ENCODE peak calls at places on chromosomes 6 and 20, in seven cellular contexts. One of them, this sample, is unnamed. For H3K36me3, the result is how much of the 10 kb centered on the place peaks cover.

GRCh38 chr6:153001767-153002612 is 519 bp downstream of the MTRF1L start:
- DNase-seq in kidney: no peak
- DNase-seq in heart right ventricle: no peak
- DNase-seq in HCT116: no peak
- DNase-seq in fibroblast of lung: peak
- DNase-seq in cardiac muscle cell: peak
- DNase-seq in uterus: no peak
- DNase-seq in this sample: peak

GRCh38 chr20:8530022-8530421 is 398.0 kb downstream of the PLCB1 start:
- DNase-seq in heart right ventricle: no peak
- DNase-seq in uterus: no peak
- DNase-seq in kidney: no peak
- DNase-seq in cardiac muscle cell: no peak
- DNase-seq in fibroblast of lung: no peak
- DNase-seq in HCT116: no peak
- DNase-seq in this sample: no peak

GRCh38 chr20:14521436-14521835 is 184.0 kb upstream of the FLRT3 start:
- DNase-seq in HCT116: no peak
- DNase-seq in heart right ventricle: no peak
- DNase-seq in fibroblast of lung: peak
- DNase-seq in uterus: no peak
- DNase-seq in cardiac muscle cell: no peak
- DNase-seq in kidney: no peak
- DNase-seq in this sample: peak

GRCh38 chr6:53857318-53858094 is 62.7 kb downstream of the LRRC1 start:
- DNase-seq in uterus: no peak
- DNase-seq in heart right ventricle: no peak
- DNase-seq in cardiac muscle cell: no peak
- DNase-seq in fibroblast of lung: peak
- DNase-seq in HCT116: no peak
- DNase-seq in kidney: no peak
- DNase-seq in this sample: peak

GRCh38 chr6:85460154-85460950 is 10.5 kb downstream of the NT5E start:
- DNase-seq in kidney: no peak
- DNase-seq in fibroblast of lung: no peak
- DNase-seq in heart right ventricle: no peak
- DNase-seq in cardiac muscle cell: no peak
- DNase-seq in uterus: no peak
- DNase-seq in HCT116: no peak
- DNase-seq in this sample: no peak

GRCh38 chr6:136647363-136647763 is 97.1 kb upstream of the MAP7 start:
- DNase-seq in uterus: peak
- DNase-seq in fibroblast of lung: peak
- DNase-seq in HCT116: no peak
- DNase-seq in kidney: no peak
- DNase-seq in heart right ventricle: no peak
- DNase-seq in cardiac muscle cell: no peak
- DNase-seq in this sample: peak

GRCh38 chr6:119262612-119263011 is 86.9 kb downstream of the MAN1A1 start:
- DNase-seq in heart right ventricle: no peak
- DNase-seq in kidney: no peak
- DNase-seq in fibroblast of lung: no peak
- DNase-seq in uterus: no peak
- DNase-seq in cardiac muscle cell: no peak
- DNase-seq in HCT116: no peak
- DNase-seq in this sample: no peak

GRCh38 chr6:1285589-1286340 is 26.1 kb upstream of the FOXQ1 start:
- DNase-seq in heart right ventricle: peak
- DNase-seq in kidney: no peak
- DNase-seq in uterus: no peak
- DNase-seq in fibroblast of lung: peak
- DNase-seq in cardiac muscle cell: no peak
- DNase-seq in HCT116: no peak
- DNase-seq in this sample: peak

GRCh38 chr6:44049163-44049988 is 77.9 kb downstream of the MRPL14 start:
- DNase-seq in uterus: no peak
- DNase-seq in cardiac muscle cell: no peak
- DNase-seq in HCT116: no peak
- DNase-seq in fibroblast of lung: peak
- DNase-seq in kidney: peak
- DNase-seq in heart right ventricle: no peak
- DNase-seq in this sample: peak

GRCh38 chr6:100462990-100463684 is 1.6 kb downstream of the SIM1 start:
- DNase-seq in uterus: no peak
- DNase-seq in cardiac muscle cell: no peak
- DNase-seq in kidney: no peak
- DNase-seq in fibroblast of lung: no peak
- DNase-seq in HCT116: no peak
- DNase-seq in heart right ventricle: no peak
- DNase-seq in this sample: no peak

GRCh38 chr20:24017160-24017761 is 28.7 kb upstream of the GGTLC1 start:
- DNase-seq in HCT116: no peak
- DNase-seq in heart right ventricle: no peak
- DNase-seq in kidney: no peak
- DNase-seq in uterus: no peak
- DNase-seq in fibroblast of lung: no peak
- DNase-seq in cardiac muscle cell: no peak
- DNase-seq in this sample: peak

GRCh38 chr6:109087661-109088264 is 6.9 kb downstream of the SESN1 start:
- DNase-seq in kidney: no peak
- DNase-seq in fibroblast of lung: no peak
- DNase-seq in cardiac muscle cell: no peak
- DNase-seq in uterus: peak
- DNase-seq in HCT116: no peak
- DNase-seq in heart right ventricle: no peak
- DNase-seq in this sample: no peak

GRCh38 chr6:74574794-74575193 is 631.1 kb downstream of the COL12A1 start:
- DNase-seq in kidney: no peak
- DNase-seq in HCT116: peak
- DNase-seq in fibroblast of lung: peak
- DNase-seq in uterus: no peak
- DNase-seq in cardiac muscle cell: peak
- DNase-seq in heart right ventricle: no peak
- DNase-seq in this sample: peak

GRCh38 chr20:56859751-56860366 is 230.8 kb downstream of the TFAP2C start:
- DNase-seq in heart right ventricle: no peak
- DNase-seq in uterus: peak
- DNase-seq in HCT116: no peak
- DNase-seq in fibroblast of lung: no peak
- DNase-seq in kidney: no peak
- DNase-seq in cardiac muscle cell: no peak
- DNase-seq in this sample: no peak
- H3K4me3 ChIP-seq in heart right ventricle: no peak
- H3K4me3 ChIP-seq in uterus: no peak
- H3K4me3 ChIP-seq in HCT116: no peak
- H3K4me3 ChIP-seq in fibroblast of lung: no peak
- H3K4me3 ChIP-seq in kidney: no peak
- H3K4me3 ChIP-seq in cardiac muscle cell: no peak
- H3K4me3 ChIP-seq in this sample: no peak

GRCh38 chr6:159777240-159777904 is 12.0 kb downstream of the TCP1 start:
- DNase-seq in uterus: no peak
- DNase-seq in cardiac muscle cell: no peak
- DNase-seq in kidney: no peak
- DNase-seq in fibroblast of lung: no peak
- DNase-seq in HCT116: no peak
- DNase-seq in heart right ventricle: no peak
- DNase-seq in this sample: no peak
- H3K36me3 ChIP-seq in uterus: under half
- H3K36me3 ChIP-seq in cardiac muscle cell: half or more
- H3K36me3 ChIP-seq in kidney: under half
- H3K36me3 ChIP-seq in fibroblast of lung: under half
- H3K36me3 ChIP-seq in HCT116: under half
- H3K36me3 ChIP-seq in heart right ventricle: under half
- H3K36me3 ChIP-seq in this sample: under half

DNA sequence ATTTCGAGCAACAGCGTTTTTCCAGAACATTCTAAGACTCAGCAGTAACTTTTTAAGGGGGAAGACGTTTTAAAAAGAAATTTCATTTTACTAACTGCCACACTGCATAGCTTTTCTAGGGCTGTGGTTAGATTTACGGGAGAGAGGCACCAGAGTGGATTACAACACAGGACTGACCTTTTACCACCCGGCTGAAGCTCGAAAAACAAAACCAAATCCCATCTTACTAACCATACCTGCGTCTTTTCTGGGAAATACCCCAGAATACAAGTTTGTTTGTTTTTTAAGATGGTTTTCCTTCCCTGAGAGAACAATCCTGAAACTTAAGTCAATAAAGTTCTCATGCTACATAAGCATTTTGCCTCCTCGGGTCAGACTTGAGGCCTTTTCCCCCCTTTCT is 209.3 kb upstream of the SOX4 start:
- DNase-seq in fibroblast of lung: peak
- DNase-seq in cardiac muscle cell: no peak
- DNase-seq in uterus: no peak
- DNase-seq in kidney: no peak
- DNase-seq in heart right ventricle: no peak
- DNase-seq in HCT116: no peak
- DNase-seq in this sample: no peak
- TF ChIP-seq CTCF in fibroblast of lung: no peak
- TF ChIP-seq CTCF in cardiac muscle cell: no peak
- TF ChIP-seq CTCF in uterus: no peak
- TF ChIP-seq CTCF in kidney: no peak
- TF ChIP-seq CTCF in heart right ventricle: no peak
- TF ChIP-seq CTCF in HCT116: no peak
- TF ChIP-seq CTCF in this sample: no peak

GRCh38 chr6:20893415-20893814 is 359.2 kb downstream of the CDKAL1 start:
- DNase-seq in HCT116: no peak
- DNase-seq in cardiac muscle cell: no peak
- DNase-seq in fibroblast of lung: no peak
- DNase-seq in uterus: no peak
- DNase-seq in heart right ventricle: no peak
- DNase-seq in kidney: no peak
- DNase-seq in this sample: no peak
- H3K4me3 ChIP-seq in HCT116: no peak
- H3K4me3 ChIP-seq in cardiac muscle cell: no peak
- H3K4me3 ChIP-seq in fibroblast of lung: no peak
- H3K4me3 ChIP-seq in uterus: no peak
- H3K4me3 ChIP-seq in heart right ventricle: no peak
- H3K4me3 ChIP-seq in kidney: no peak
- H3K4me3 ChIP-seq in this sample: no peak

GRCh38 chr20:59003836-59004492 is 3.1 kb downstream of the CTSZ start:
- DNase-seq in uterus: no peak
- DNase-seq in kidney: peak
- DNase-seq in cardiac muscle cell: no peak
- DNase-seq in fibroblast of lung: no peak
- DNase-seq in HCT116: no peak
- DNase-seq in heart right ventricle: no peak
- DNase-seq in this sample: no peak

GRCh38 chr20:59002874-59003399 is 4.1 kb downstream of the CTSZ start:
- DNase-seq in kidney: peak
- DNase-seq in fibroblast of lung: no peak
- DNase-seq in cardiac muscle cell: no peak
- DNase-seq in heart right ventricle: no peak
- DNase-seq in HCT116: no peak
- DNase-seq in uterus: no peak
- DNase-seq in this sample: no peak

GRCh38 chr20:59001068-59001448 is 6.0 kb downstream of the CTSZ start:
- DNase-seq in cardiac muscle cell: no peak
- DNase-seq in kidney: no peak
- DNase-seq in uterus: no peak
- DNase-seq in fibroblast of lung: no peak
- DNase-seq in heart right ventricle: no peak
- DNase-seq in HCT116: no peak
- DNase-seq in this sample: no peak

GRCh38 chr20:59001449-59002171 is 5.4 kb downstream of the CTSZ start:
- DNase-seq in uterus: no peak
- DNase-seq in cardiac muscle cell: no peak
- DNase-seq in kidney: peak
- DNase-seq in fibroblast of lung: no peak
- DNase-seq in heart right ventricle: no peak
- DNase-seq in HCT116: no peak
- DNase-seq in this sample: no peak

DNA sequence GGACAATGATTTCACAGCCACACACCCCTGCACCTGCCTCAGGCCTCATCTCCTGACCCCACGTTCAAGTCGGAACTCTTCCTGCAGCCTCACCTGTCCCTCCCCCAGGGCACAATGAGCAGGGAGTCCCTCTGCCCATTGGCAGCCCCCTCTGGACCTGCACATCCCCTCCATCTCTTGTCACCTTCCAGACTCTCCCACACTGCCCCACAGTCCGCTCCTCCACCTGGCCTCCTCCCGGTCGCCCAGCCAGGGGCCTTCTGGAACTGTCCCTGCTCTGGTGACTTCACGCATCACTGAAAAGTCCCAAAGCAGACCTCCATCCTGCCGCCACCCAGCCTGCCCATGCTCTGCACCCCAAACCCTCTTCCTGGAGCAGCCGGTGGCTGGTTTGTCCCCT is 4.7 kb downstream of the CTSZ start:
- DNase-seq in kidney: peak
- DNase-seq in cardiac muscle cell: no peak
- DNase-seq in heart right ventricle: no peak
- DNase-seq in uterus: no peak
- DNase-seq in HCT116: no peak
- DNase-seq in fibroblast of lung: no peak
- DNase-seq in this sample: no peak
- H3K36me3 ChIP-seq in kidney: under half
- H3K36me3 ChIP-seq in cardiac muscle cell: under half
- H3K36me3 ChIP-seq in heart right ventricle: under half
- H3K36me3 ChIP-seq in uterus: under half
- H3K36me3 ChIP-seq in HCT116: under half
- H3K36me3 ChIP-seq in fibroblast of lung: under half
- H3K36me3 ChIP-seq in this sample: under half

GRCh38 chr6:137867685-137868509 is 838 bp downstream of the TNFAIP3 start:
- DNase-seq in cardiac muscle cell: peak
- DNase-seq in heart right ventricle: peak
- DNase-seq in uterus: no peak
- DNase-seq in fibroblast of lung: no peak
- DNase-seq in HCT116: no peak
- DNase-seq in kidney: peak
- DNase-seq in this sample: no peak

GRCh38 chr6:137869781-137870180 is 2.7 kb downstream of the TNFAIP3 start:
- DNase-seq in cardiac muscle cell: no peak
- DNase-seq in fibroblast of lung: no peak
- DNase-seq in kidney: no peak
- DNase-seq in HCT116: no peak
- DNase-seq in heart right ventricle: no peak
- DNase-seq in uterus: no peak
- DNase-seq in this sample: no peak

GRCh38 chr6:137870286-137870685 is 3.2 kb downstream of the TNFAIP3 start:
- DNase-seq in HCT116: no peak
- DNase-seq in heart right ventricle: no peak
- DNase-seq in fibroblast of lung: no peak
- DNase-seq in cardiac muscle cell: no peak
- DNase-seq in kidney: no peak
- DNase-seq in uterus: no peak
- DNase-seq in this sample: no peak

GRCh38 chr6:137870744-137871247 is 3.7 kb downstream of the TNFAIP3 start:
- DNase-seq in fibroblast of lung: no peak
- DNase-seq in HCT116: no peak
- DNase-seq in heart right ventricle: no peak
- DNase-seq in kidney: no peak
- DNase-seq in uterus: no peak
- DNase-seq in cardiac muscle cell: no peak
- DNase-seq in this sample: peak

GRCh38 chr6:137868721-137869631 is 1.9 kb downstream of the TNFAIP3 start:
- DNase-seq in cardiac muscle cell: no peak
- DNase-seq in kidney: no peak
- DNase-seq in HCT116: no peak
- DNase-seq in heart right ventricle: no peak
- DNase-seq in fibroblast of lung: no peak
- DNase-seq in uterus: no peak
- DNase-seq in this sample: no peak
- TF ChIP-seq CTCF in cardiac muscle cell: no peak
- TF ChIP-seq CTCF in kidney: no peak
- TF ChIP-seq CTCF in HCT116: no peak
- TF ChIP-seq CTCF in heart right ventricle: no peak
- TF ChIP-seq CTCF in fibroblast of lung: no peak
- TF ChIP-seq CTCF in uterus: no peak
- TF ChIP-seq CTCF in this sample: peak

This sample was measured in bronchial epithelial cell.